ENCODE peak calls at places on chromosome 11, in eight cellular contexts. T is lower leg skin, R is K562, U is HCT116, I is uterus, O is tibial nerve, Q is adrenal gland, M is sigmoid colon. D is an unnamed sample.

GRCh38 chr11:70399681-70400112 is 1.4 kb downstream of the CTTN start:
- DNase-seq in T (peak; percentile 97), R (peak; percentile 83), U (peak; percentile 87), I (peak; percentile 90), O (peak; percentile 78), Q (peak; percentile 96), M (peak; percentile 94), D (peak; percentile 74)

GRCh38 chr11:120340529-120340928 is 4.3 kb downstream of the ARHGEF12 start:
- DNase-seq in T (no peak), R (no peak), U (no peak), I (no peak), O (no peak), Q (no peak), M (no peak), D (peak; percentile 71)

GRCh38 chr11:28679795-28680194 is 571.6 kb downstream of the METTL15 start:
- DNase-seq in T (no peak), R (no peak), U (no peak), I (no peak), O (no peak), Q (no peak), M (no peak), D (no peak)

GRCh38 chr11:131423715-131424114 is 53.3 kb downstream of the NTM start:
- DNase-seq in T (no peak), R (no peak), U (no peak), I (no peak), O (no peak), Q (no peak), M (no peak), D (no peak)

GRCh38 chr11:10257478-10257877 is 36.5 kb downstream of the SBF2 start:
- DNase-seq in T (no peak), R (no peak), U (no peak), I (no peak), O (no peak), Q (no peak), M (no peak), D (no peak)

GRCh38 chr11:976431-977160 is 50.9 kb downstream of the AP2A2 start:
- DNase-seq in T (no peak), R (no peak), U (no peak), I (no peak), O (peak; percentile 19), Q (no peak), M (no peak), D (no peak)

GRCh38 chr11:17724020-17724908 is 4.9 kb downstream of the MYOD1 start:
- DNase-seq in T (no peak), R (no peak), U (no peak), I (no peak), O (no peak), Q (no peak), M (no peak), D (no peak)

GRCh38 chr11:2097998-2098690 is 41.0 kb downstream of the IGF2 start:
- DNase-seq in T (no peak), R (no peak), U (no peak), I (no peak), O (no peak), Q (no peak), M (peak; percentile 60), D (no peak)

GRCh38 chr11:124812876-124813275 is 12.7 kb upstream of the MSANTD2 start:
- DNase-seq in T (no peak), R (no peak), U (no peak), I (no peak), O (no peak), Q (no peak), M (no peak), D (no peak)

GRCh38 chr11:124807201-124807600 is 7.0 kb upstream of the MSANTD2 start:
- DNase-seq in T (no peak), R (no peak), U (no peak), I (no peak), O (no peak), Q (no peak), M (no peak), D (no peak)

GRCh38 chr11:124811423-124812125 is 11.4 kb upstream of the MSANTD2 start:
- DNase-seq in T (no peak), R (no peak), U (no peak), I (no peak), O (no peak), Q (no peak), M (no peak), D (no peak)

GRCh38 chr11:124804884-124805283 is 4.7 kb upstream of the MSANTD2 start:
- DNase-seq in T (no peak), R (peak; percentile 11), U (no peak), I (no peak), O (no peak), Q (no peak), M (no peak), D (peak; percentile 60)

DNA sequence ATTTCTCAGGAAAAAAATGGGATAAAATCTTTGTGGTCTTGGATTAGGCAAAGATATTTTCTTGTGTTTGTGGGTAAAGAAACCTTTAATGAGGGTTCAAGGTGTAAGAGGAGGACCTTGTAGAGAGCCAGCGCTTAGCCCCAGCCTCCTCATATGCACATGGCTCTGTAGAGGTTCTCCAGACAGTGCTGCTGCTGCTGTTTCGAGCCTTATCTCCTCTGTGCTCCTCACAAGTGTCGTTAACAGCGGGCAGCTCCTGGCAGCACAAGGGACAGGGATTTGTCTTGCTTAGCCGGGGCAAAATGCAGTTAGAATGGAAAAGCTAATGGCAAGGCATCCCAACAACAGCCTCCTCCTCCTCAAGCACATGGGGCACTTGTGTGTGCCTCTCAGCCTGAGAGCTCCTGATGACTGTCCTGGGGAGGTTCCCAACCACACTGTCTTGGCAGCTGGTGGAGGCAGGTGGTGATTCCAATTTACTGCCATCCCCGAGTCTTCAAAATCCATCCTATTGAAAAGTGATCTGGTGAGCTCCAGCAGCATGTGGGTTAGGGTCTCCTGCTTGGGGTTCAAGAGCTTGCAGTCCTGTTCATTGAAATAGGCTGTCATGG is 7.6 kb upstream of the MSANTD2 start:
- DNase-seq in T (no peak), R (peak; percentile 15), U (no peak), I (no peak), O (no peak), Q (no peak), M (no peak), D (no peak)
- TF ChIP-seq POLR2A in T (no peak), R (no peak), U (no peak), I (no peak), O (no peak), Q (no peak), M (no peak), D (no peak)

DNA sequence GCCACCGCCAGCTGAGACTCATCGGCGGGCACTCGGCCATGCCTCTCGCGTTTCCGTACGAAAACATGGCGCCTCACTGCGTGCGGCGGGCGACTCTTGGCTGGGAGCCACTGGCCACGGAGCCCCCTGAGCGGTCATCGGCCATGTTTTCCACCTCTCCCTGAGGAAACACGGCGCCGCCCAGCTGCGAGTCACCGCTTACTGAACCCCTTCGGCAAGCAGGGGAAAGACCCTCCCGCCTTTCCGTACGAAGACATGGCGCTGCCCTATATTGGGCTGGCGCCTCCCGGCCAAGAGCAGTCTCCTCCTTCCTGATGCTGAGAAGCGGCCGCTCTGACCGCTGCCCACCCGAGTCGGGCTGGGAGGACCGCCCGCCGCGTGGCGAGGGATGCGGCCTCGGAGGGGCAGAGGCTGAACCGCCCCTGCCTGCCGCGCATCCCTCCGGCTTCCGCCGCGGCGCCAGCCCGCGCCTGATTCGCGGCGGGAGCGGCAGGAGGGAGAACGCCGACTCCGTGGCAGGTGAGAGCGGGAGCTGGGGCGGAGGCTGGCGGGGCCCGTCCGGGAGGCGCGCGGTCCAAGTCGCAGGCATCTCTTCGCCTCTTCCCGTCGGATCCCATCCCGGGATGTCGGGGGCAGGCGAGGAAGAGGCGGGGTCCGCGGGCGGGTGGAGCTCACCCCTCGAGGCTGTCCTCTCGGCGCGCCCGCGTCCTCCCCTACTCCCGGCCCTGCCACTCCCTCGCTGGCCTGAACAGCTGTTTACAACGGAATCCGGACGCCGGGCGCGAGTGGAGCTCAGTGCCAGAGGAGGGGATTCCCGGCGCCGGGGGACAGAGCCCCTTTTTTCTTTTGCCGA is at the start of gene TCP11L1:
- DNase-seq in T (peak; percentile 98), R (peak; percentile 66), U (peak; percentile 78), I (peak; percentile 94), O (peak; percentile 88), Q (peak; percentile 80), M (peak; percentile 96), D (peak; percentile 94)
- TF ChIP-seq POLR2A in T (no peak), R (peak; percentile 69), U (peak; percentile 23), I (peak; percentile 77), O (peak; percentile 75), Q (peak; percentile 72), M (peak; percentile 28), D (peak; percentile 57)

DNA sequence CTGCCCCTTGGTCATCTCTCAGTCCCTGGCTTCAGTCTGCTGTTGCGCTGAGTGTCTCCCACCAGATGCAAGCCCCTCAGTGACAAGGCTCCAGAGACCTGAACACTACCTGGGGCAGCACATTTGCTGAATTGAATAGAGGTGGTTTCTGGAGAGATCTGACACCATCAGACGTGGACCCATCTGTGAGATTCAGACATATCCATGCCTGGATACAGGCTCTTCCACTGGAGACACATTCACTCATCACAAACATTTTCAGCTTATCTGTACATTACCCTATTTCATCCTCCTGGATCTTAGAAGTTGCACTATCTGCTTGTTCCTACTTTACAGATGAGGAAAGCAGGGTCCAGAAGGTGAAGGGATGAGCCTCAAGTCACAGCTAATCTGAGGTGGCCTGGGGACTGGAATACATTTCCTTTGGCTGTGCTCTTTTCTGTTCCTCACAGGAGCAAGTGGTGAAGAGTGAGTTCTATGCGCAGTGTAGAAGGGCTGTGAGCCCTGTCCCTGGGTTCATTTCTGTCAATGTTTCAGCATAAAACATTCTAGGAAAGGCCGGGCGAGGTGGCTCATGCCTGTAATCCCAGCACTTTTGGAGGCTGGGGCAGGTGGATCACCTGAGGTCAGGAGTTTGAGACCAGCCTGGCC is 19.0 kb downstream of the ATG16L2 start:
- DNase-seq in T (no peak), R (no peak), U (no peak), I (no peak), O (no peak), Q (no peak), M (no peak), D (no peak)
- TF ChIP-seq POLR2A in T (no peak), R (no peak), U (no peak), I (no peak), O (no peak), Q (no peak), M (no peak), D (peak; percentile 20)

GRCh38 chr11:124747406-124748099 is 4.5 kb downstream of the VSIG2 start:
- DNase-seq in T (no peak), R (no peak), U (no peak), I (no peak), O (no peak), Q (no peak), M (no peak), D (no peak)

GRCh38 chr11:124745270-124745834 is 5.6 kb downstream of the NRGN start:
- DNase-seq in T (no peak), R (no peak), U (no peak), I (no peak), O (no peak), Q (no peak), M (no peak), D (no peak)

GRCh38 chr11:124748100-124748418 is 4.0 kb downstream of the VSIG2 start:
- DNase-seq in T (no peak), R (no peak), U (no peak), I (no peak), O (no peak), Q (no peak), M (no peak), D (no peak)

GRCh38 chr11:124745835-124746620 is 6.0 kb downstream of the VSIG2 start:
- DNase-seq in T (no peak), R (no peak), U (no peak), I (no peak), O (no peak), Q (no peak), M (no peak), D (peak; percentile 32)

DNA sequence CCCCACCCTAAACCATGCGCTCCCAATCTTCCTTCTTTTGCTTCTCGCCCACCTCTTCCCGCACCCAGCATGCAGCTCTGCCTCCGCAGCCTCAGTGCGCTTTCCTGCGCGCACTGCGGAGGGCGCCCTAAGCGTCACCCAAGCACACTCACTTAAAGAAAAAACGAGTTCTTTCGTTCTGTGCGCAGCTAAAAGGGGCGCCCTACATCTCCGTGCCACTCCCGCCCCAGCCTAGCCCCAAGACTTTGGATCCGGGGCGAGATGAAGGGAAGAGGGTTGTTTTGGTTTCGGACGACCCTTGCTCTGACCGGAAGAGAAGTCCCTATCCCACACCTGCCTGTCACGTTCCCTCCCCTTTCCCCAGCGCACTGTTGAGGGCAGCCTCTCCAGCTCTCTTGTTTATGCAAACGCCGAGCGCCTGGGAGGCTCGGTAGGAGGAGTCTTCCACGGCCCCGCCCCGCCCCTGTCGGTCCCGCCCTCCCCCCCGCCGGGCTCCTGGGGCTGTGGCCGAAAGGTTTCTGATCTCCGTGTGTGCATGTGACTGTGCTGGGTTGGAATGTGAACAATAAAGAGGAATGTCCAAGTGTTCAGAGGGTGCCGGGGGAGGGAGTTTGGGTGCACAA is 5.3 kb downstream of the VSIG2 start:
- DNase-seq in T (peak; percentile 95), R (peak; percentile 73), U (peak; percentile 82), I (peak; percentile 47), O (peak; percentile 40), Q (peak; percentile 69), M (no peak), D (peak; percentile 85)
- TF ChIP-seq POLR2A in T (no peak), R (no peak), U (no peak), I (peak; percentile 52), O (no peak), Q (no peak), M (peak; percentile 64), D (peak; percentile 79)